ENCODE peak calls at places on chromosome 16, in eight cellular contexts. One of them, this sample, is unnamed. For H3K27me3 and H3K36me3, the result is how much of the 10 kb centered on the place peaks cover.

GRCh38 chr16:87592018-87592712 is 10.1 kb upstream of the JPH3 start:
- DNase-seq in HCT116: no peak
- DNase-seq in tibial nerve: no peak
- DNase-seq in Peyer's patch: no peak
- DNase-seq in IMR-90: no peak
- DNase-seq in ovary: no peak
- DNase-seq in transverse colon: no peak
- DNase-seq in HepG2: no peak
- DNase-seq in this sample: no peak

GRCh38 chr16:78993342-78993741 is 607.2 kb downstream of the MAF start:
- DNase-seq in IMR-90: no peak
- DNase-seq in Peyer's patch: peak
- DNase-seq in transverse colon: no peak
- DNase-seq in tibial nerve: no peak
- DNase-seq in ovary: no peak
- DNase-seq in HCT116: no peak
- DNase-seq in HepG2: no peak
- DNase-seq in this sample: no peak

GRCh38 chr16:27237229-27238015 is 31.1 kb downstream of the NSMCE1 start:
- DNase-seq in tibial nerve: no peak
- DNase-seq in HCT116: no peak
- DNase-seq in ovary: no peak
- DNase-seq in Peyer's patch: no peak
- DNase-seq in HepG2: no peak
- DNase-seq in IMR-90: no peak
- DNase-seq in transverse colon: no peak
- DNase-seq in this sample: no peak

GRCh38 chr16:73052441-73053030 is 4.6 kb upstream of the ZFHX3 start:
- DNase-seq in ovary: no peak
- DNase-seq in tibial nerve: no peak
- DNase-seq in HCT116: no peak
- DNase-seq in IMR-90: no peak
- DNase-seq in transverse colon: no peak
- DNase-seq in Peyer's patch: no peak
- DNase-seq in HepG2: no peak
- DNase-seq in this sample: no peak

GRCh38 chr16:75039941-75040340 is 41.1 kb downstream of the ZNRF1 start:
- DNase-seq in IMR-90: no peak
- DNase-seq in tibial nerve: no peak
- DNase-seq in transverse colon: no peak
- DNase-seq in HCT116: no peak
- DNase-seq in Peyer's patch: no peak
- DNase-seq in ovary: no peak
- DNase-seq in HepG2: no peak
- DNase-seq in this sample: peak

GRCh38 chr16:11349599-11350276 is 4.5 kb downstream of the RMI2 start:
- DNase-seq in HepG2: no peak
- DNase-seq in HCT116: no peak
- DNase-seq in transverse colon: peak
- DNase-seq in IMR-90: peak
- DNase-seq in ovary: no peak
- DNase-seq in tibial nerve: peak
- DNase-seq in Peyer's patch: no peak
- DNase-seq in this sample: peak

GRCh38 chr16:48963901-48964615 is 317.6 kb downstream of the CBLN1 start:
- DNase-seq in ovary: no peak
- DNase-seq in HepG2: no peak
- DNase-seq in Peyer's patch: no peak
- DNase-seq in tibial nerve: no peak
- DNase-seq in transverse colon: no peak
- DNase-seq in IMR-90: peak
- DNase-seq in HCT116: peak
- DNase-seq in this sample: no peak

GRCh38 chr16:549544-550263 is 10.5 kb upstream of the PRR35 start:
- DNase-seq in tibial nerve: no peak
- DNase-seq in ovary: no peak
- DNase-seq in HCT116: no peak
- DNase-seq in HepG2: no peak
- DNase-seq in transverse colon: no peak
- DNase-seq in Peyer's patch: no peak
- DNase-seq in IMR-90: no peak
- DNase-seq in this sample: no peak

DNA sequence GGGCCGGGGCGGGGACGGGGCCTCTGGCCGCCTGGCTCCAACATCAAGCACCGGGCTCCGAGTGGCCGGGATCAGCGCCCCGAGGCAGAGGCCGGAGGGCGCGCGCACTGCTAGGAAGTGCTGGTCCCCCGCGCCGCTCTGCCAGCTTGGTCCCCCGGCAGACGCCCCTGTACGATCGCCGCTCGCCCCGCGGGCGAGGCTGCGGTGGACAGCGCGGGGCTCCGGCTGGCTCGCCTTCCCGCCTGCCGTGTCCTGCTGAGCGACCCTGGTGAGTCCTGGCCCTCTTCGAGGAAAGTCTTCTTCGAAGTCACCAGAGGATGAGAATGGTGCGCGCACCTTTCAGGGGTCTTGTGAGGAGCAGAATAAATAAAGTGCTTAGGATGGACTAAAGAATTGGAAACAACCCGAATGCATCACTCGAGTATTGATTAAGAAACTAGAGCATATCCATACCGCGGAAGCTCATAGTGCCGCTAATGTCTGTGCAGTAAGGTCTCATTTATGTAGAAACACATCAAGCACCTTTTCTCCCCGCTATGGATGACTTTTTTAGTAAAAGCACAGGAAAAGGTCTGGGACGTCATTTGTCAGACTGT is 389 bp downstream of the ZNF213 start:
- DNase-seq in Peyer's patch: no peak
- DNase-seq in tibial nerve: no peak
- DNase-seq in IMR-90: no peak
- DNase-seq in ovary: no peak
- DNase-seq in HCT116: no peak
- DNase-seq in transverse colon: no peak
- DNase-seq in HepG2: no peak
- DNase-seq in this sample: no peak
- TF ChIP-seq POLR2A in Peyer's patch: no peak
- TF ChIP-seq POLR2A in tibial nerve: no peak
- TF ChIP-seq POLR2A in IMR-90: no peak
- TF ChIP-seq POLR2A in ovary: no peak
- TF ChIP-seq POLR2A in HCT116: no peak
- TF ChIP-seq POLR2A in transverse colon: no peak
- TF ChIP-seq POLR2A in HepG2: no peak
- TF ChIP-seq POLR2A in this sample: peak

DNA sequence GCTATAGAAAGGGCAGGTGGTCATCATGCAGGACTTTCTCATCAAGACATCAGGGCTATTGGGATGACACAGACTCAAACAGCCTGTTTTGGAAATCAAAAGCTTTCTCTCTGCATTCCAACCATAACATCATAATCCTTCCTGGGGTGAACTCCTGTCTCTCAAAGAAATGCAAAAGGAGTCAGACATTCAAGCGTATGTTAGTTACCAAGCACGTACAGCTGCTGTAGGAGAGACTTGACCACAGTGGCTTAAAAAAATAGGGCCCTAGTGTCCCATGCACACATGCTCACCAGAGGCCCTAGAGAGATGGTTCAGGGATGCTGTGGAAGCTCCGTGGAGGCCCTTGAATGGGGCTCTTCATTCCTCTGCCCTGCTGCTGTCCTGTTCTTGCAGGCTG is 24.6 kb upstream of the FOXF1 start:
- DNase-seq in HepG2: no peak
- DNase-seq in ovary: no peak
- DNase-seq in tibial nerve: no peak
- DNase-seq in Peyer's patch: no peak
- DNase-seq in transverse colon: no peak
- DNase-seq in IMR-90: no peak
- DNase-seq in HCT116: no peak
- DNase-seq in this sample: no peak
- H3K27me3 ChIP-seq in HepG2: under half
- H3K27me3 ChIP-seq in ovary: under half
- H3K27me3 ChIP-seq in tibial nerve: under half
- H3K27me3 ChIP-seq in Peyer's patch: under half
- H3K27me3 ChIP-seq in transverse colon: under half
- H3K27me3 ChIP-seq in IMR-90: under half
- H3K27me3 ChIP-seq in HCT116: under half
- H3K27me3 ChIP-seq in this sample: under half

DNA sequence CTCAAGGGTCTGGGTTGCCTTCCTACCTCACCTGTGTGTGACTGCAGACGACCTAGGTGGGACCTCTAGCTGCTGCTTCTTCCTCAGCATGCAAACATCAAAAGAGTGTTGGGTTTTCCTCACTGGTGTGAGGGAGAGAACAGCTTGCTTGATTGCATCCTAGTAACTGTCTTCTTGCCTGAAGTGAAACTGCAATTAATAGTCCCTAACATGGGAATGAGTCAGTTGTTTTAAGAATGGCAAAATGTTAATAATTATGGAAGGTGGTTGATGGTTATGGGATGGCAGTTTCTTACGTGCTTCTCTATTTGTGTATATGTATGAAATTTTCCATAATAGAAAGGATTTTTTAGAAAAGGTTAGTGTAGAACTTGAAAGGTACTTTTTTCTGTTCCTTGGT is 5.9 kb downstream of the POLR2C start:
- DNase-seq in Peyer's patch: no peak
- DNase-seq in tibial nerve: no peak
- DNase-seq in IMR-90: no peak
- DNase-seq in HepG2: no peak
- DNase-seq in ovary: no peak
- DNase-seq in transverse colon: no peak
- DNase-seq in HCT116: no peak
- DNase-seq in this sample: no peak
- H3K36me3 ChIP-seq in Peyer's patch: under half
- H3K36me3 ChIP-seq in tibial nerve: under half
- H3K36me3 ChIP-seq in IMR-90: half or more
- H3K36me3 ChIP-seq in HepG2: half or more
- H3K36me3 ChIP-seq in ovary: under half
- H3K36me3 ChIP-seq in transverse colon: under half
- H3K36me3 ChIP-seq in HCT116: half or more
- H3K36me3 ChIP-seq in this sample: under half

GRCh38 chr16:88917915-88918627 is 51.6 kb upstream of the PABPN1L start:
- DNase-seq in tibial nerve: no peak
- DNase-seq in ovary: no peak
- DNase-seq in IMR-90: no peak
- DNase-seq in HepG2: no peak
- DNase-seq in transverse colon: no peak
- DNase-seq in Peyer's patch: no peak
- DNase-seq in HCT116: no peak
- DNase-seq in this sample: no peak

GRCh38 chr16:88914750-88915368 is 48.4 kb upstream of the PABPN1L start:
- DNase-seq in IMR-90: peak
- DNase-seq in HCT116: no peak
- DNase-seq in Peyer's patch: no peak
- DNase-seq in tibial nerve: peak
- DNase-seq in ovary: no peak
- DNase-seq in HepG2: no peak
- DNase-seq in transverse colon: no peak
- DNase-seq in this sample: no peak

GRCh38 chr16:88913870-88914269 is 47.4 kb upstream of the PABPN1L start:
- DNase-seq in HepG2: no peak
- DNase-seq in ovary: no peak
- DNase-seq in IMR-90: no peak
- DNase-seq in Peyer's patch: no peak
- DNase-seq in tibial nerve: no peak
- DNase-seq in HCT116: no peak
- DNase-seq in transverse colon: no peak
- DNase-seq in this sample: no peak

GRCh38 chr16:88917146-88917914 is 50.9 kb upstream of the PABPN1L start:
- DNase-seq in transverse colon: no peak
- DNase-seq in IMR-90: no peak
- DNase-seq in ovary: no peak
- DNase-seq in HCT116: no peak
- DNase-seq in Peyer's patch: no peak
- DNase-seq in tibial nerve: no peak
- DNase-seq in HepG2: no peak
- DNase-seq in this sample: no peak

DNA sequence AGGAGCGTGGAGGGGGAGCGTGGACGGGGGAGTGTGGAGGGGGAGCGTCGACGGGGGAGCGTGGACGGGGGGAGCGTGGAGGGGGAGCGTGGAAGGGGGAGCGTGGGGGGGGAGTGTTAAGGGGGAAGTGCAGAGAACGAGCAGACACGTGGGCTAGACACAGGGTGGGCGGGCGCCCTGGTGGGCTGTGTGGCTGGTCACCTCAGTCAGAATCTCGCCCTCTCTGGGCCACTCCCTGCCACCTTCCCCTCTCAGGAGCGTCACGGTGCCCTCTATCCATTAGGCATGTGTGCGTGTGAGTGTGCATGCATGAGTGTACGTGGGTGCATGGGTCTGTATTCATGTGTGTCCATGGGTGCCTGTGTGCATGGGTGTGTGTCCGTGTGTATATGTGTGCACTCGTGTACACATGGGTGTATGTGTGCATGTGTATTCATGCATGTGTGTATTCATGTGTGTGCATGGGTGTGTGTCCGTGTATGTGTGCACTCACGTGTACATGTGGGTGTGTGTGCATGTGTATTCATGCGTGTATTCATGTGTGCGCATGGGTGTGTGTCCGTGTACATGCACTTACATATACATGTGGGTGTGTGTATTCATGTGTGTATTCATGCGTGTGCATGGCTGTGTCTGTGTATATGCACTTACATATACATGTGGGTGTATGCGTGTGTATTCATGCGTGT is 49.3 kb upstream of the PABPN1L start:
- DNase-seq in HepG2: no peak
- DNase-seq in tibial nerve: no peak
- DNase-seq in ovary: no peak
- DNase-seq in Peyer's patch: no peak
- DNase-seq in HCT116: no peak
- DNase-seq in IMR-90: no peak
- DNase-seq in transverse colon: no peak
- DNase-seq in this sample: no peak
- TF ChIP-seq POLR2A in HepG2: no peak
- TF ChIP-seq POLR2A in tibial nerve: no peak
- TF ChIP-seq POLR2A in ovary: no peak
- TF ChIP-seq POLR2A in Peyer's patch: no peak
- TF ChIP-seq POLR2A in HCT116: no peak
- TF ChIP-seq POLR2A in IMR-90: no peak
- TF ChIP-seq POLR2A in transverse colon: no peak
- TF ChIP-seq POLR2A in this sample: no peak

DNA sequence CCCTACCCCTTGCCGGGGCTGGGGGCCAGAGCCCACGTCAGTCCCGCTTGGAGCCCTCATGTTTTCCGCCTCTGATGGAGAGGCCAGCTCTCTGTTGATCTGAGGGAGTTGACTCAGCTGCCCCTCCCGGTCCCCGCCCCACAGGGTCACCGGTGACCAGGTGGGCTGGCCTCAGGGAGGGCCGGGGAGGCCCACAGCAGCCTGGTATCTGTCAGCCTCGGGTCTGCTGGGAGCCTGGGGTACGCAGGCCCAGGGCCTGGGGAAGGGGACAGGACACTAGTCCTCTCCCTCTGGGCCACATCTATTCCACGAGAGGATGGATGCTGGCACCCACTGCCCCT is 109.5 kb upstream of the CIBAR2 start:
- DNase-seq in IMR-90: no peak
- DNase-seq in HepG2: no peak
- DNase-seq in ovary: no peak
- DNase-seq in tibial nerve: no peak
- DNase-seq in transverse colon: no peak
- DNase-seq in Peyer's patch: no peak
- DNase-seq in HCT116: no peak
- DNase-seq in this sample: no peak
- H3K27me3 ChIP-seq in IMR-90: under half
- H3K27me3 ChIP-seq in HepG2: under half
- H3K27me3 ChIP-seq in ovary: under half
- H3K27me3 ChIP-seq in tibial nerve: under half
- H3K27me3 ChIP-seq in transverse colon: under half
- H3K27me3 ChIP-seq in Peyer's patch: under half
- H3K27me3 ChIP-seq in HCT116: under half
- H3K27me3 ChIP-seq in this sample: under half

This sample was measured in adrenal gland.